ENCODE peak calls at places on chromosomes 2 and 18, in seven cellular contexts. S is Caco-2, T is fibroblast of lung, B is heart left ventricle, L is stomach, Q is foreskin fibroblast, V is neural progenitor cell. U is an unnamed sample.

GRCh38 chr2:169131587-169132512 is 62.5 kb downstream of the DHRS9 start:
- DNase-seq in S (peak; percentile 39), T (peak; percentile 59), B (no peak), L (no peak), Q (peak; percentile 49), V (peak; percentile 12), U (no peak)

GRCh38 chr2:135299656-135300244 is 231.3 kb downstream of the ZRANB3 start:
- DNase-seq in S (no peak), T (peak; percentile 17), B (no peak), L (no peak), Q (peak; percentile 38), V (no peak), U (no peak)

GRCh38 chr2:17522303-17522702 is 4.1 kb upstream of the RAD51AP2 start:
- DNase-seq in S (no peak), T (no peak), B (no peak), L (no peak), Q (no peak), V (no peak), U (no peak)

GRCh38 chr2:99754215-99754614 is 264.4 kb upstream of the REV1 start:
- DNase-seq in S (no peak), T (peak; percentile 30), B (no peak), L (no peak), Q (peak; percentile 47), V (no peak), U (peak; percentile 55)

GRCh38 chr2:135167273-135167672 is 115.2 kb downstream of the RAB3GAP1 start:
- DNase-seq in S (no peak), T (no peak), B (no peak), L (no peak), Q (no peak), V (no peak), U (no peak)

GRCh38 chr2:212708346-212708745 is 169.7 kb upstream of the ERBB4 start:
- DNase-seq in S (no peak), T (peak; percentile 37), B (no peak), L (no peak), Q (peak; percentile 2), V (no peak), U (no peak)

GRCh38 chr18:78721986-78722385 is 257.6 kb upstream of the SALL3 start:
- DNase-seq in S (no peak), T (no peak), B (no peak), L (no peak), Q (no peak), V (no peak), U (no peak)

GRCh38 chr2:48377646-48378045 is 152.3 kb upstream of the STON1 start:
- DNase-seq in S (no peak), T (no peak), B (no peak), L (no peak), Q (no peak), V (no peak), U (no peak)

GRCh38 chr2:68912732-68913131 is 40.0 kb downstream of the GKN2 start:
- DNase-seq in S (no peak), T (no peak), B (no peak), L (no peak), Q (no peak), V (no peak), U (no peak)

GRCh38 chr18:37537868-37538525 is 27.6 kb downstream of the CELF4 start:
- DNase-seq in S (peak; percentile 71), T (peak; percentile 47), B (peak; percentile 69), L (peak; percentile 78), Q (peak; percentile 86), V (peak; percentile 86), U (no peak)

GRCh38 chr2:210225461-210225798 is 183 bp upstream of the ACADL start:
- DNase-seq in S (no peak), T (peak; percentile 30), B (no peak), L (no peak), Q (peak; percentile 41), V (no peak), U (no peak)

GRCh38 chr2:130263606-130264005 is 65.4 kb upstream of the TUBA3E start:
- DNase-seq in S (no peak), T (no peak), B (no peak), L (no peak), Q (no peak), V (no peak), U (no peak)

GRCh38 chr2:151757861-151758260 is 23.6 kb upstream of the NEB start:
- DNase-seq in S (no peak), T (no peak), B (no peak), L (no peak), Q (no peak), V (no peak), U (no peak)

GRCh38 chr2:10911291-10912075 is at the start of gene KCNF1:
- DNase-seq in S (peak; percentile 72), T (peak; percentile 66), B (no peak), L (no peak), Q (peak; percentile 83), V (peak; percentile 96), U (no peak)

GRCh38 chr18:68484241-68484640 is 230.7 kb downstream of the TMX3 start:
- DNase-seq in S (no peak), T (peak; percentile 49), B (no peak), L (no peak), Q (peak; percentile 55), V (no peak), U (no peak)

GRCh38 chr2:83471708-83472107 is 987.4 kb downstream of the SUCLG1 start:
- DNase-seq in S (no peak), T (no peak), B (no peak), L (no peak), Q (no peak), V (no peak), U (no peak)

GRCh38 chr2:95728878-95729511 is 137.2 kb downstream of the TRIM43 start:
- DNase-seq in S (peak; percentile 76), T (peak; percentile 93), B (peak; percentile 62), L (peak; percentile 75), Q (peak; percentile 92), V (no peak), U (peak; percentile 59)

GRCh38 chr2:96146881-96147592 is 1.8 kb upstream of the DUSP2 start:
- DNase-seq in S (no peak), T (no peak), B (no peak), L (no peak), Q (no peak), V (no peak), U (no peak)

GRCh38 chr18:67104700-67105284 is 411.7 kb downstream of the DSEL start:
- DNase-seq in S (peak; percentile 57), T (peak; percentile 80), B (peak; percentile 38), L (peak; percentile 65), Q (peak; percentile 58), V (peak; percentile 82), U (peak; percentile 16)

GRCh38 chr2:219576505-219577388 is 4.6 kb downstream of the INHA start:
- DNase-seq in S (peak; percentile 64), T (no peak), B (no peak), L (no peak), Q (no peak), V (peak; percentile 76), U (no peak)

GRCh38 chr18:76530391-76530790 is 35.3 kb upstream of the ZNF516 start:
- DNase-seq in S (no peak), T (no peak), B (no peak), L (no peak), Q (no peak), V (no peak), U (no peak)

GRCh38 chr18:76670564-76671288 is 151.6 kb upstream of the ZNF236 start:
- DNase-seq in S (no peak), T (no peak), B (no peak), L (no peak), Q (no peak), V (no peak), U (no peak)

GRCh38 chr2:72148975-72149555 is 1.4 kb upstream of the CYP26B1 start:
- DNase-seq in S (peak; percentile 40), T (peak; percentile 24), B (peak; percentile 32), L (peak; percentile 39), Q (peak; percentile 54), V (peak; percentile 78), U (no peak)

GRCh38 chr2:136527560-136527959 is 237.8 kb upstream of the THSD7B start:
- DNase-seq in S (peak; percentile 62), T (peak; percentile 1), B (no peak), L (no peak), Q (peak; percentile 1), V (peak; percentile 94), U (no peak)

GRCh38 chr2:37267685-37268084 is 36.2 kb downstream of the NDUFAF7 start:
- DNase-seq in S (no peak), T (no peak), B (no peak), L (no peak), Q (no peak), V (no peak), U (no peak)

DNA sequence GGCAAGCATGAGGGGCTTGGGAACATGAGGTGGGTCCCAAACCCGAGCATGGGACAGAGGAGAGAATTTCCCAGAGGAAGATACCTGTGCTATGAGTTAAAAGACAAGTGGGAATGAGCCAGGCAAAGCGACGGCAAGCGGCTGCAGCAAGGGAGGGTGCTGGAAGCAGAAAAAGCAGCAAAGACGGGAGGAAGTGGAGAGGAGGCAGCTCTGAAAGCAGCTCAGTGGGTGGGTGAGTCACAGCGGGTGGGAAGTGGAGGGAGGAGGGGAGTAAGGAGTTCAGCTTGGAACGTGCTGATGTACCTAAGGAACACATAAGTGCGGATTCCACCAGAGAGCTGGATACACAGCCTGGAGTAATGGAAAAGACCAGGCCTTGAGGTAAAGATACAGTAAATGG is 41.4 kb downstream of the THUMPD2 start:
- DNase-seq in S (no peak), T (peak; percentile 79), B (no peak), L (no peak), Q (peak; percentile 61), V (peak; percentile 38), U (peak; percentile 53)
- H3K4me3 ChIP-seq in S (no peak overlapping the region), T (peak overlapping the region; percentile 27), B (no peak overlapping the region), L (no peak overlapping the region), Q (peak overlapping the region; percentile 18), V (no peak overlapping the region), U (peak overlapping the region; percentile 26)

DNA sequence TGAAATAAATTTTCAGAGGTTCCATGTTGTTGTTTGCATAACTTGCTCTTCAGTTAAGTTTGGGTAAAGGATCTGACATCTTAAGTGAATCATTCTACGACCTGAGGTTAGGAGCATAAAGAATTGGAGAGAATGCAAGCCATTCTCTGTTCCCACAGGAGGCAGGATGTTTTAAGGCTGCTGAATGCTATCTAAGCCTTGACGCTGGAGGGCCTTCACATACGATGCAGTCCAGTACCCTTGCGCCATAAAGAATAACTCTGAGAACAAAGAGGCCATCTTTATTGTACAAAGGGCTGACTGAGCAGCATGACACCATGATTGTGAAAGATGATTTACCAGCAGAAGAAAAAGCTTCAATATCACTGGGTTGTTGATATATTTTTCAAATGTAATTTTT is 198.4 kb downstream of the NYAP2 start:
- DNase-seq in S (no peak), T (no peak), B (no peak), L (no peak), Q (no peak), V (peak; percentile 45), U (no peak)
- TF ChIP-seq CTCF in S (no peak), T (no peak), B (no peak), L (no peak), Q (no peak), V (no peak), U (no peak)

DNA sequence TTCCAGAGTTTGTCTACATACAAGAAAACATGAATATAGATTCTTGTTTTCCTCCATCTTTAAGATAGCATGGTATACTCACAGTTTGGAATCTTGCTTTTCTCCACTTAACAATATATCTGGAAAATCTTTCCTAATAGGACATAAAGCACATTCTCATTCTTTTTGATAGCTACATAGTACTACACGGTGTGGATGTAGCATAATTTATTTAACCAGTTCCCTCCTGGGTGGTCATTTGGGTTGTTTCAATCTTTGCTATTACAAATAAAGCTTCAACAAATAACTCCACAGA is 19.7 kb downstream of the MXD1 start:
- DNase-seq in S (no peak), T (no peak), B (no peak), L (no peak), Q (no peak), V (no peak), U (no peak)
- H3K4me3 ChIP-seq in S (peak overlapping the region; percentile 4), T (peak overlapping the region; percentile 4), B (no peak overlapping the region), L (no peak overlapping the region), Q (no peak overlapping the region), V (no peak overlapping the region), U (no peak overlapping the region)

GRCh38 chr2:227325056-227325823 is at the start of gene MFF:
- DNase-seq in S (peak; percentile 89), T (peak; percentile 93), B (peak; percentile 95), L (peak; percentile 94), Q (peak; percentile 98), V (peak; percentile 90), U (peak; percentile 60)
- TF ChIP-seq CTCF in S (no peak), T (no peak), B (peak; percentile 5), L (no peak), Q (no peak), V (peak; percentile 38), U (no peak)

U was measured in AG04449.